ENCODE peak calls at places on chromosomes 6 and 20, in four cellular contexts. V is WERI-Rb-1, E is IMR-90, F is mammary epithelial cell. M is an unnamed sample. For H3K27me3 and H3K9me3, the result is how much of the 10 kb centered on the place peaks cover.

GRCh38 chr20:25100914-25101313 is 19.0 kb upstream of the VSX1 start:
- DNase-seq in E (no peak), V (no peak), F (no peak), M (no peak)

GRCh38 chr20:48769111-48769879 is 58.5 kb downstream of the PREX1 start:
- DNase-seq in V (no peak), E (no peak), F (no peak), M (no peak)

GRCh38 chr6:104305206-104305605 is 554.5 kb downstream of the HACE1 start:
- DNase-seq in E (no peak), V (no peak), F (no peak), M (no peak)

GRCh38 chr6:167731216-167731615 is 95.5 kb upstream of the AFDN start:
- DNase-seq in V (no peak), F (no peak), E (no peak), M (no peak)

GRCh38 chr20:35010405-35011192 is 54.9 kb downstream of the MYH7B start:
- DNase-seq in E (no peak), F (no peak), V (no peak), M (no peak)

GRCh38 chr6:166411721-166412151 is 29.0 kb upstream of the MPC1 start:
- DNase-seq in V (no peak), E (no peak), F (no peak), M (no peak)

GRCh38 chr6:111478749-111479148 is 4.3 kb downstream of the REV3L start:
- DNase-seq in V (no peak), F (peak), E (peak), M (peak)

GRCh38 chr20:3658708-3659491 is 4.3 kb downstream of the GFRA4 start:
- DNase-seq in F (no peak), E (no peak), V (no peak), M (no peak)

GRCh38 chr20:51059862-51060261 is 37.0 kb upstream of the KCNG1 start:
- DNase-seq in F (peak), V (no peak), E (peak), M (no peak)

GRCh38 chr6:41640436-41640835 is 2.2 kb downstream of the MDFI start:
- DNase-seq in V (no peak), E (no peak), F (no peak), M (no peak)

GRCh38 chr20:38152175-38153010 is 12.7 kb downstream of the TGM2 start:
- DNase-seq in F (no peak), E (peak), V (no peak), M (no peak)

GRCh38 chr6:8361259-8361658 is 74.1 kb downstream of the SLC35B3 start:
- DNase-seq in E (no peak), V (no peak), F (no peak), M (no peak)

GRCh38 chr20:25285856-25286798 is 38.2 kb downstream of the PYGB start:
- DNase-seq in E (no peak), F (no peak), V (peak), M (no peak)

GRCh38 chr20:9635756-9636155 is 121.4 kb downstream of the LAMP5 start:
- DNase-seq in F (no peak), E (no peak), V (no peak), M (no peak)

GRCh38 chr20:64055893-64056638 is 6.6 kb upstream of the SOX18 start:
- DNase-seq in V (no peak), E (peak), F (no peak), M (peak)

GRCh38 chr6:2850480-2851150 is 9.0 kb upstream of the SERPINB1 start:
- DNase-seq in E (peak), V (no peak), F (no peak), M (no peak)

GRCh38 chr6:132087391-132087790 is 136.2 kb upstream of the CCN2 start:
- DNase-seq in F (no peak), E (no peak), V (no peak), M (no peak)

GRCh38 chr6:170480045-170480714 is 72.9 kb downstream of the PSMB1 start:
- DNase-seq in E (peak), V (no peak), F (peak), M (peak)

GRCh38 chr6:33834401-33835392 is 30.9 kb upstream of the MLN start:
- DNase-seq in V (no peak), F (peak), E (no peak), M (no peak)

GRCh38 chr20:63751471-63752271 is 12.1 kb downstream of the SLC2A4RG start:
- DNase-seq in V (no peak), E (no peak), F (no peak), M (no peak)

GRCh38 chr20:51563597-51564332 is 21.2 kb upstream of the NFATC2 start:
- DNase-seq in V (no peak), E (peak), F (peak), M (peak)

GRCh38 chr6:143062551-143062950 is 1.9 kb downstream of the AIG1 start:
- DNase-seq in V (no peak), F (no peak), E (no peak), M (no peak)

GRCh38 chr6:167778497-167779122 is 48.1 kb upstream of the AFDN start:
- DNase-seq in F (no peak), E (no peak), V (no peak), M (no peak)

GRCh38 chr6:43947860-43948259 is 177.8 kb downstream of the VEGFA start:
- DNase-seq in E (no peak), F (no peak), V (peak), M (no peak)

GRCh38 chr6:136920216-136920857 is 1.8 kb upstream of the SLC35D3 start:
- DNase-seq in F (no peak), E (no peak), V (no peak), M (peak)
- H3K27me3 ChIP-seq in F (under half), E (under half), V (under half), M (half or more)

DNA sequence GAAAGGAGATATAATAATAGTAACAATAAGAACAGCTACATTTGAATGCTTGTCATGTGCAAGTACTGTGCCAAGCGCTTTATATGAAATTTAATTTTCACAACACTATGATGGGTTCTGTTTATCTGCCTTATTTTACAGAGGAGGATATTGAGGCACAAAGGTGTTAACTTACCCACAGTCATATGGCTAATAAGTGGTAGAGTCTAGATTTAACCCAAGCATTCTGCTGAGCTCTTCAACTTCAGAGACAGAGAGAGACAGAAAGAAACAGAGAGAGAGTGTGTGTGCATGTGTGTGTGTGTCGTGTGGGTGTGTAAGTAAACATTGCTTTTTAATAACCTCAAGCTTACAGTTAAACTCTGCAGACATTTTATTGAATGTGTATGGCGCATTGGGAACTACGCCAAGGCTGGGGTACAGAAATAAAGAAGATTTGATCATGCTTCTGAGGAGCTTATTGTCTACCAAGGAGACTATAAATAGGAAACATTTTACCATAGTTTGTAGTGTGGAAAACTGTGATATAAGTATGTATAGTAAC is 12.9 kb downstream of the TBPL1 start:
- DNase-seq in E (peak), F (no peak), V (no peak), M (no peak)
- H3K9me3 ChIP-seq in E (under half), F (under half), V (under half), M (under half)

GRCh38 chr6:148218542-148219258 is 123.9 kb upstream of the SASH1 start:
- DNase-seq in V (no peak), F (no peak), E (no peak), M (no peak)

GRCh38 chr6:148217921-148218320 is 124.7 kb upstream of the SASH1 start:
- DNase-seq in E (no peak), V (no peak), F (no peak), M (no peak)

GRCh38 chr6:148221580-148221979 is 121.1 kb upstream of the SASH1 start:
- DNase-seq in F (no peak), V (no peak), E (peak), M (no peak)

GRCh38 chr6:148212366-148212765 is 130.3 kb upstream of the SASH1 start:
- DNase-seq in V (no peak), E (no peak), F (no peak), M (no peak)

DNA sequence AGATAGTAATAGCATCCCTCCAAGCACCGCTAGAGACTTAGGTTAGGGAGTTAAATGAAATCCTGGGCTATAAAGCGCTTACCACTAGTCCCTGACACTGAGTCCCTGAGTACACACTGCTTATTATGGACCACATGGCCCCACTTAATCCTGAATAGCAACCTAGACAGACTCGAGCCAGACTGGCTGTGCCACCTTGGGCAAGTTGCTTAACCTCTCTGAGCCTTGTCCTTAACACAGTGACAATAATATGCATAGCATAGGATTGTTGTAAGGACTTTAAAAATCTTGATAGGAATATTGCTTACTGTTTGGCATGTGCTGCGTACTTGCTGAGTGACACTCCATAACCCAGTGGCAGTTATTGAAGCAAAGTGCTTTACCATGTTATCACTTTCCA is 125.6 kb upstream of the SASH1 start:
- DNase-seq in E (no peak), F (no peak), V (no peak), M (no peak)
- H3K27me3 ChIP-seq in E (under half), F (under half), V (under half), M (under half)

GRCh38 chr20:31454374-31454773 is 13.9 kb downstream of the DEFB123 start:
- DNase-seq in F (no peak), E (no peak), V (no peak), M (no peak)
- H3K9me3 ChIP-seq in F (under half), E (under half), V (under half), M (under half)

DNA sequence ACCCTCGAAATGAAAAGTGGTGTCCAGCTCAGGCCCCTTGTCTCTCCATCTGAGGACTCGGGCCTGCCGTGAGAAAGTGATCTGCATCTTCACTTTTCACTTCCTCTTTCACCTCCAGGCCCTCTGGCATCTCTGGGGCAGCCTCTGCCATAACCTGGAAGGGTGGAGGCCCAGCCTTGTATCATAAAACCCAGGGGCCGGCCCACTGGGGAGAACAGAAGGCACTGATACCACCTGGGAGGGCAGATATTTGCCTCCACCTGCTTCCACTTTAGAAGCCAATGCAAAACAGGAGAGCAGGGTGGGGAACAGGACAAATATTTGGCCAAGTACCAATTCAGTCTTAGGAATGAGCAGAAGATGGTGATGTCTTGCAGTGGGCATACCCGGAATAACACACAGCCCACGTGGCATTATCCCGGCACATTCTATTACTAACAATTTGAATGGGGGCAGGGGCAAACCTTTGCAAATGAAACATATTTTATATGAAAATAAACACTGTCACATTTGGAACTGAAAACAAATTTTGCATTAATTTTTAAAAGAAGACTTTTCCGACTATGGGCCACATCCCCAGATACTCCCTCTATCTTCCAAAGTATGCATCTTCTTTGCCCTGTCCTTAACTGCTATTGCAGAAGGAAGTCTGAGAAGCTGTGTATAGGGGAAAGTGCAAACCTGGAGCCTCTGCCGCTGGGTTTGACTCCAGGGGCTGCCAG is 69.2 kb upstream of the TBC1D7 start:
- DNase-seq in F (no peak), V (no peak), E (no peak), M (no peak)
- H3K27me3 ChIP-seq in F (under half), V (under half), E (under half), M (under half)

GRCh38 chr20:58712823-58713731 is 20.5 kb downstream of the NPEPL1 start:
- DNase-seq in E (no peak), V (no peak), F (no peak), M (no peak)

GRCh38 chr20:58713801-58714339 is 21.3 kb downstream of the NPEPL1 start:
- DNase-seq in F (no peak), V (no peak), E (no peak), M (no peak)

GRCh38 chr20:58710481-58711265 is 18.1 kb downstream of the NPEPL1 start:
- DNase-seq in V (no peak), E (no peak), F (no peak), M (peak)

GRCh38 chr20:58711266-58712051 is 18.9 kb downstream of the NPEPL1 start:
- DNase-seq in E (no peak), V (no peak), F (no peak), M (no peak)

GRCh38 chr20:58712116-58712822 is 19.7 kb downstream of the NPEPL1 start:
- DNase-seq in E (no peak), F (no peak), V (no peak), M (no peak)
- H3K9me3 ChIP-seq in E (under half), F (under half), V (under half), M (under half)

GRCh38 chr6:6564154-6564553 is 24.4 kb upstream of the LY86 start:
- DNase-seq in F (no peak), E (no peak), V (no peak), M (no peak)

GRCh38 chr6:6569043-6569442 is 19.5 kb upstream of the LY86 start:
- DNase-seq in E (no peak), F (no peak), V (no peak), M (no peak)

GRCh38 chr6:6565069-6565468 is 23.5 kb upstream of the LY86 start:
- DNase-seq in F (no peak), E (no peak), V (no peak), M (no peak)

GRCh38 chr6:6566766-6567165 is 21.8 kb upstream of the LY86 start:
- DNase-seq in F (no peak), E (no peak), V (no peak), M (no peak)

DNA sequence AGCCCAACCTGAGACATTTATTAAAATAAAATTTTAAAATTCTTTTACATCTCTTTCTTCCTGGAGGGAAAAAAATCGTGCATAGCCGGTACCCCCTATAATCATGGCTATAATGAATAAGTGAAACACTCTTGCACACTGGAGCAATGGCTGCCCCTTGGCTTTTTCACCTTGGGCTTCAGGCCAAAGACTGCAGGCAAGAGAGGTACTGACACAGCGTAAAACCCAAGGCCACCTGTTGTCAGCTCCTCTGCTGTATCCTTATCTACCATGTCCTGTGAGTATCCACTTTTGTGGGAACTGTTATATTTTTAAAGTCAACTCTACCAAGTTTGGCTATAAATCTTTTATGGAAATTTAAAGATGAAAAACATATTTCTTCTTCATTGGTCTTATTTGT is 23.0 kb upstream of the LY86 start:
- DNase-seq in V (no peak), F (no peak), E (no peak), M (no peak)
- H3K27me3 ChIP-seq in V (under half), F (under half), E (under half), M (under half)

GRCh38 chr6:149383371-149383770 is 16.7 kb upstream of the SUMO4 start:
- DNase-seq in F (no peak), E (no peak), V (no peak), M (no peak)
- H3K9me3 ChIP-seq in F (under half), E (under half), V (under half), M (under half)

M was measured in neural progenitor cell.